ENCODE peak calls at places on chromosomes 11 and 22, in nine cellular contexts. One of them, this sample, is unnamed.

GRCh38 chr11:65307298-65308229 is 7.1 kb upstream of the CDC42EP2 start:
- DNase-seq in K562: no peak
- DNase-seq in astrocyte: no peak
- DNase-seq in neural progenitor cell: no peak
- DNase-seq in H1: no peak
- DNase-seq in HCT116: no peak
- DNase-seq in mammary epithelial cell: no peak
- DNase-seq in fibroblast of lung: peak
- DNase-seq in IMR-90: peak
- DNase-seq in this sample: no peak

GRCh38 chr11:85385561-85385960 is 241.6 kb downstream of the DLG2 start:
- DNase-seq in HCT116: no peak
- DNase-seq in H1: no peak
- DNase-seq in IMR-90: no peak
- DNase-seq in neural progenitor cell: no peak
- DNase-seq in mammary epithelial cell: no peak
- DNase-seq in fibroblast of lung: no peak
- DNase-seq in astrocyte: no peak
- DNase-seq in K562: no peak
- DNase-seq in this sample: no peak

GRCh38 chr22:46087336-46087690 is 63.0 kb upstream of the PPARA start:
- DNase-seq in mammary epithelial cell: no peak
- DNase-seq in K562: no peak
- DNase-seq in HCT116: no peak
- DNase-seq in neural progenitor cell: no peak
- DNase-seq in H1: no peak
- DNase-seq in astrocyte: no peak
- DNase-seq in IMR-90: no peak
- DNase-seq in fibroblast of lung: no peak
- DNase-seq in this sample: no peak

GRCh38 chr11:17597770-17598169 is 50.7 kb downstream of the OTOG start:
- DNase-seq in K562: no peak
- DNase-seq in IMR-90: no peak
- DNase-seq in neural progenitor cell: no peak
- DNase-seq in H1: no peak
- DNase-seq in fibroblast of lung: no peak
- DNase-seq in astrocyte: no peak
- DNase-seq in mammary epithelial cell: no peak
- DNase-seq in HCT116: no peak
- DNase-seq in this sample: no peak

GRCh38 chr11:68839953-68840641 is 1.6 kb downstream of the CPT1A start:
- DNase-seq in mammary epithelial cell: no peak
- DNase-seq in HCT116: no peak
- DNase-seq in fibroblast of lung: peak
- DNase-seq in K562: peak
- DNase-seq in astrocyte: no peak
- DNase-seq in H1: no peak
- DNase-seq in IMR-90: peak
- DNase-seq in neural progenitor cell: peak
- DNase-seq in this sample: peak

GRCh38 chr11:46489668-46490560 is 98.3 kb upstream of the CHRM4 start:
- DNase-seq in mammary epithelial cell: peak
- DNase-seq in neural progenitor cell: peak
- DNase-seq in HCT116: peak
- DNase-seq in K562: peak
- DNase-seq in fibroblast of lung: peak
- DNase-seq in IMR-90: peak
- DNase-seq in H1: peak
- DNase-seq in astrocyte: peak
- DNase-seq in this sample: peak

GRCh38 chr11:10806206-10806605 is 2.5 kb downstream of the EIF4G2 start:
- DNase-seq in H1: no peak
- DNase-seq in fibroblast of lung: no peak
- DNase-seq in HCT116: no peak
- DNase-seq in neural progenitor cell: no peak
- DNase-seq in K562: no peak
- DNase-seq in astrocyte: no peak
- DNase-seq in IMR-90: no peak
- DNase-seq in mammary epithelial cell: peak
- DNase-seq in this sample: no peak

GRCh38 chr22:45496451-45496941 is 6.2 kb upstream of the FBLN1 start:
- DNase-seq in mammary epithelial cell: no peak
- DNase-seq in fibroblast of lung: peak
- DNase-seq in astrocyte: no peak
- DNase-seq in neural progenitor cell: no peak
- DNase-seq in IMR-90: no peak
- DNase-seq in HCT116: no peak
- DNase-seq in H1: no peak
- DNase-seq in K562: no peak
- DNase-seq in this sample: peak

GRCh38 chr11:58006940-58007339 is 16.7 kb upstream of the OR9Q1 start:
- DNase-seq in H1: no peak
- DNase-seq in HCT116: no peak
- DNase-seq in astrocyte: peak
- DNase-seq in mammary epithelial cell: peak
- DNase-seq in IMR-90: peak
- DNase-seq in K562: no peak
- DNase-seq in fibroblast of lung: peak
- DNase-seq in neural progenitor cell: no peak
- DNase-seq in this sample: no peak

GRCh38 chr11:133821776-133822175 is 23.5 kb downstream of the SPATA19 start:
- DNase-seq in IMR-90: no peak
- DNase-seq in H1: peak
- DNase-seq in fibroblast of lung: peak
- DNase-seq in neural progenitor cell: peak
- DNase-seq in astrocyte: no peak
- DNase-seq in mammary epithelial cell: no peak
- DNase-seq in HCT116: peak
- DNase-seq in K562: peak
- DNase-seq in this sample: peak

GRCh38 chr11:65288706-65289536 is 25.7 kb upstream of the CDC42EP2 start:
- DNase-seq in astrocyte: no peak
- DNase-seq in neural progenitor cell: no peak
- DNase-seq in mammary epithelial cell: peak
- DNase-seq in H1: no peak
- DNase-seq in fibroblast of lung: no peak
- DNase-seq in HCT116: no peak
- DNase-seq in K562: no peak
- DNase-seq in IMR-90: no peak
- DNase-seq in this sample: no peak

GRCh38 chr11:19311306-19312030 is 70.7 kb upstream of the E2F8 start:
- DNase-seq in fibroblast of lung: peak
- DNase-seq in K562: peak
- DNase-seq in astrocyte: peak
- DNase-seq in HCT116: peak
- DNase-seq in H1: no peak
- DNase-seq in IMR-90: peak
- DNase-seq in neural progenitor cell: peak
- DNase-seq in mammary epithelial cell: peak
- DNase-seq in this sample: peak

GRCh38 chr11:128835741-128836410 is 31.2 kb downstream of the KCNJ1 start:
- DNase-seq in fibroblast of lung: no peak
- DNase-seq in mammary epithelial cell: no peak
- DNase-seq in neural progenitor cell: no peak
- DNase-seq in IMR-90: no peak
- DNase-seq in HCT116: no peak
- DNase-seq in astrocyte: no peak
- DNase-seq in H1: no peak
- DNase-seq in K562: no peak
- DNase-seq in this sample: no peak

GRCh38 chr11:69217276-69218105 is 61.8 kb downstream of the SMIM38 start:
- DNase-seq in H1: no peak
- DNase-seq in IMR-90: no peak
- DNase-seq in astrocyte: no peak
- DNase-seq in fibroblast of lung: no peak
- DNase-seq in K562: no peak
- DNase-seq in mammary epithelial cell: no peak
- DNase-seq in HCT116: no peak
- DNase-seq in neural progenitor cell: no peak
- DNase-seq in this sample: peak

GRCh38 chr11:44404323-44404705 is 94.4 kb upstream of the ALX4 start:
- DNase-seq in K562: no peak
- DNase-seq in IMR-90: no peak
- DNase-seq in HCT116: no peak
- DNase-seq in astrocyte: no peak
- DNase-seq in H1: no peak
- DNase-seq in mammary epithelial cell: no peak
- DNase-seq in fibroblast of lung: no peak
- DNase-seq in neural progenitor cell: no peak
- DNase-seq in this sample: no peak

GRCh38 chr11:130580372-130580771 is 131.9 kb downstream of the ADAMTS15 start:
- DNase-seq in IMR-90: peak
- DNase-seq in H1: peak
- DNase-seq in fibroblast of lung: peak
- DNase-seq in astrocyte: peak
- DNase-seq in K562: no peak
- DNase-seq in HCT116: peak
- DNase-seq in neural progenitor cell: peak
- DNase-seq in mammary epithelial cell: peak
- DNase-seq in this sample: peak
- H3K27ac ChIP-seq in IMR-90: peak
- H3K27ac ChIP-seq in H1: no peak
- H3K27ac ChIP-seq in fibroblast of lung: no peak
- H3K27ac ChIP-seq in astrocyte: peak
- H3K27ac ChIP-seq in K562: no peak
- H3K27ac ChIP-seq in HCT116: no peak
- H3K27ac ChIP-seq in neural progenitor cell: peak
- H3K27ac ChIP-seq in mammary epithelial cell: peak
- H3K27ac ChIP-seq in this sample: peak

GRCh38 chr11:80702264-80702663 is 1261.4 kb upstream of the TENM4 start:
- DNase-seq in IMR-90: no peak
- DNase-seq in mammary epithelial cell: peak
- DNase-seq in HCT116: no peak
- DNase-seq in neural progenitor cell: no peak
- DNase-seq in astrocyte: peak
- DNase-seq in fibroblast of lung: peak
- DNase-seq in K562: no peak
- DNase-seq in H1: no peak
- DNase-seq in this sample: no peak

GRCh38 chr11:80698646-80699045 is 1257.8 kb upstream of the TENM4 start:
- DNase-seq in H1: no peak
- DNase-seq in astrocyte: no peak
- DNase-seq in fibroblast of lung: no peak
- DNase-seq in neural progenitor cell: no peak
- DNase-seq in HCT116: no peak
- DNase-seq in K562: no peak
- DNase-seq in mammary epithelial cell: peak
- DNase-seq in IMR-90: no peak
- DNase-seq in this sample: no peak

GRCh38 chr11:80700386-80700785 is 1259.6 kb upstream of the TENM4 start:
- DNase-seq in astrocyte: no peak
- DNase-seq in fibroblast of lung: no peak
- DNase-seq in H1: no peak
- DNase-seq in mammary epithelial cell: no peak
- DNase-seq in neural progenitor cell: no peak
- DNase-seq in K562: no peak
- DNase-seq in HCT116: no peak
- DNase-seq in IMR-90: no peak
- DNase-seq in this sample: no peak
- H3K9ac ChIP-seq in astrocyte: no peak
- H3K9ac ChIP-seq in fibroblast of lung: no peak
- H3K9ac ChIP-seq in H1: no peak
- H3K9ac ChIP-seq in mammary epithelial cell: no peak
- H3K9ac ChIP-seq in neural progenitor cell: no peak
- H3K9ac ChIP-seq in K562: no peak
- H3K9ac ChIP-seq in HCT116: no peak
- H3K9ac ChIP-seq in IMR-90: no peak
- H3K9ac ChIP-seq in this sample: no peak

GRCh38 chr11:12798609-12799011 is 124.4 kb downstream of the TEAD1 start:
- DNase-seq in mammary epithelial cell: peak
- DNase-seq in fibroblast of lung: peak
- DNase-seq in H1: no peak
- DNase-seq in IMR-90: no peak
- DNase-seq in neural progenitor cell: no peak
- DNase-seq in K562: no peak
- DNase-seq in astrocyte: no peak
- DNase-seq in HCT116: no peak
- DNase-seq in this sample: no peak

GRCh38 chr11:12797996-12798395 is 123.8 kb downstream of the TEAD1 start:
- DNase-seq in IMR-90: no peak
- DNase-seq in astrocyte: no peak
- DNase-seq in HCT116: no peak
- DNase-seq in H1: no peak
- DNase-seq in fibroblast of lung: no peak
- DNase-seq in K562: no peak
- DNase-seq in neural progenitor cell: no peak
- DNase-seq in mammary epithelial cell: no peak
- DNase-seq in this sample: no peak

GRCh38 chr11:12801976-12802375 is 127.8 kb downstream of the TEAD1 start:
- DNase-seq in K562: no peak
- DNase-seq in astrocyte: no peak
- DNase-seq in neural progenitor cell: no peak
- DNase-seq in fibroblast of lung: no peak
- DNase-seq in HCT116: no peak
- DNase-seq in H1: no peak
- DNase-seq in IMR-90: no peak
- DNase-seq in mammary epithelial cell: peak
- DNase-seq in this sample: no peak

GRCh38 chr11:12799373-12799835 is 125.2 kb downstream of the TEAD1 start:
- DNase-seq in astrocyte: no peak
- DNase-seq in K562: no peak
- DNase-seq in HCT116: no peak
- DNase-seq in neural progenitor cell: no peak
- DNase-seq in fibroblast of lung: peak
- DNase-seq in mammary epithelial cell: no peak
- DNase-seq in IMR-90: no peak
- DNase-seq in H1: no peak
- DNase-seq in this sample: no peak

DNA sequence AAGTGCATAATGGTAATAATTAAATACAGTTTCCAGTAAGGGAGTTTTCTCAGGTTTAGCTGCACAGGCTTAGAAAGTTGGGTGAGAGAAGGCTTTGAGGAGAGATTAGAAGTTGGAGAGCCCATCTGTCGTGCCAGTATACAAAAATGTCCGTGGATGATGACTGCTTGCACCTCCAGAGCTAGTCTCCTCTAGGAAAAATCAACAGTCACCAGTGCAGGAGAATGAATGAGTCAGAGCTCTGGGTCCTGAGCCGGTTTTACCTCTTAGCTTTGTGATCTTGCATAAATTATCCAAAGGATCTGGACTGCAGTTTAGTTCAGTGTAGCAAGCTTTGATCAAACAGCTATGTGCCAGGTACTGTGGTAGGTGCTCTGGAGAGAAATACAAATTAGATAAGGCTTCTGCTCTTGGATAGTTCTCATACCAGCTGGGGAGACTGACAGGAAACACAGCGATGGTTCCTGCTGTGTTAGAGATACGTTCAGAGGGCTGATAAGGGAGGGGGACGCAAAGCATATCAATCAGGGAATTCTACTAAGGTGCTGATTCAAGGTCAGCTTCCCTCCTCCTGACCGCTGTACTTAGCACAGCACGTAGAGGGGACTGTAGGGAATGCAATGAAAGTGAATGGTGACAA is 125.9 kb downstream of the TEAD1 start:
- DNase-seq in fibroblast of lung: peak
- DNase-seq in HCT116: peak
- DNase-seq in H1: no peak
- DNase-seq in IMR-90: peak
- DNase-seq in astrocyte: peak
- DNase-seq in neural progenitor cell: no peak
- DNase-seq in mammary epithelial cell: peak
- DNase-seq in K562: peak
- DNase-seq in this sample: peak
- H3K27ac ChIP-seq in fibroblast of lung: no peak
- H3K27ac ChIP-seq in HCT116: peak
- H3K27ac ChIP-seq in H1: no peak
- H3K27ac ChIP-seq in IMR-90: no peak
- H3K27ac ChIP-seq in astrocyte: peak
- H3K27ac ChIP-seq in neural progenitor cell: peak
- H3K27ac ChIP-seq in mammary epithelial cell: peak
- H3K27ac ChIP-seq in K562: no peak
- H3K27ac ChIP-seq in this sample: peak

GRCh38 chr22:36243996-36244395 is 4.7 kb upstream of the APOL2 start:
- DNase-seq in IMR-90: no peak
- DNase-seq in fibroblast of lung: no peak
- DNase-seq in astrocyte: no peak
- DNase-seq in neural progenitor cell: no peak
- DNase-seq in HCT116: no peak
- DNase-seq in K562: no peak
- DNase-seq in H1: no peak
- DNase-seq in mammary epithelial cell: no peak
- DNase-seq in this sample: peak
- H3K9ac ChIP-seq in IMR-90: no peak
- H3K9ac ChIP-seq in fibroblast of lung: no peak
- H3K9ac ChIP-seq in astrocyte: no peak
- H3K9ac ChIP-seq in neural progenitor cell: no peak
- H3K9ac ChIP-seq in HCT116: no peak
- H3K9ac ChIP-seq in K562: no peak
- H3K9ac ChIP-seq in H1: no peak
- H3K9ac ChIP-seq in mammary epithelial cell: no peak
- H3K9ac ChIP-seq in this sample: no peak